ENCODE peak calls at places on chromosomes 1 and 21, in ten cellular contexts. P is epithelial cell of esophagus; J is HFFc6; Y is SK-N-SH; U is AG09319; G is CD8-positive, alpha-beta T cell; I is MM.1S; F is AG04450; E is pancreas; M is heart left ventricle. R is an unnamed sample.

GRCh38 chr1:167752219-167752985 is 30.6 kb downstream of the MPZL1 start:
- DNase-seq in E (no peak), P (peak; percentile 47), F (no peak), M (no peak), Y (no peak), U (no peak), J (peak; percentile 17), G (no peak), I (no peak), R (no peak)

GRCh38 chr1:3055051-3055450 is 14.0 kb upstream of the PRDM16 start:
- DNase-seq in E (peak; percentile 23), J (no peak), G (no peak), F (no peak), I (no peak), Y (no peak), U (no peak), P (no peak), M (no peak), R (no peak)

GRCh38 chr21:41965045-41965444 is 11.2 kb upstream of the C2CD2 start:
- DNase-seq in Y (no peak), U (no peak), P (no peak), E (no peak), I (no peak), J (no peak), G (no peak), F (no peak), M (no peak), R (no peak)

GRCh38 chr1:13587256-13588030 is 3.8 kb downstream of the PDPN start:
- DNase-seq in J (no peak), P (peak; percentile 87), Y (no peak), G (no peak), U (no peak), I (no peak), M (no peak), F (no peak), E (no peak), R (no peak)

GRCh38 chr1:96365076-96365475 is 356.5 kb upstream of the PTBP2 start:
- DNase-seq in G (no peak), U (no peak), F (no peak), I (no peak), P (no peak), Y (no peak), J (no peak), M (no peak), E (no peak), R (no peak)

GRCh38 chr1:223665592-223666312 is at the start of gene CAPN8:
- DNase-seq in F (no peak), U (no peak), J (peak; percentile 2), G (no peak), I (no peak), E (no peak), M (no peak), Y (no peak), P (peak; percentile 74), R (no peak)

GRCh38 chr1:196407358-196408041 is 200.7 kb downstream of the KCNT2 start:
- DNase-seq in M (no peak), E (no peak), J (peak; percentile 17), P (no peak), G (no peak), F (no peak), I (no peak), U (no peak), Y (no peak), R (no peak)

GRCh38 chr1:180603223-180603849 is 28.5 kb upstream of the XPR1 start:
- DNase-seq in E (no peak), G (no peak), I (no peak), F (no peak), P (no peak), U (no peak), J (no peak), M (peak; percentile 73), Y (no peak), R (no peak)

GRCh38 chr1:52603680-52604501 is 1.7 kb downstream of the GPX7 start:
- DNase-seq in E (no peak), M (no peak), F (no peak), G (no peak), P (peak; percentile 76), I (no peak), J (peak; percentile 55), Y (no peak), U (no peak), R (no peak)

DNA sequence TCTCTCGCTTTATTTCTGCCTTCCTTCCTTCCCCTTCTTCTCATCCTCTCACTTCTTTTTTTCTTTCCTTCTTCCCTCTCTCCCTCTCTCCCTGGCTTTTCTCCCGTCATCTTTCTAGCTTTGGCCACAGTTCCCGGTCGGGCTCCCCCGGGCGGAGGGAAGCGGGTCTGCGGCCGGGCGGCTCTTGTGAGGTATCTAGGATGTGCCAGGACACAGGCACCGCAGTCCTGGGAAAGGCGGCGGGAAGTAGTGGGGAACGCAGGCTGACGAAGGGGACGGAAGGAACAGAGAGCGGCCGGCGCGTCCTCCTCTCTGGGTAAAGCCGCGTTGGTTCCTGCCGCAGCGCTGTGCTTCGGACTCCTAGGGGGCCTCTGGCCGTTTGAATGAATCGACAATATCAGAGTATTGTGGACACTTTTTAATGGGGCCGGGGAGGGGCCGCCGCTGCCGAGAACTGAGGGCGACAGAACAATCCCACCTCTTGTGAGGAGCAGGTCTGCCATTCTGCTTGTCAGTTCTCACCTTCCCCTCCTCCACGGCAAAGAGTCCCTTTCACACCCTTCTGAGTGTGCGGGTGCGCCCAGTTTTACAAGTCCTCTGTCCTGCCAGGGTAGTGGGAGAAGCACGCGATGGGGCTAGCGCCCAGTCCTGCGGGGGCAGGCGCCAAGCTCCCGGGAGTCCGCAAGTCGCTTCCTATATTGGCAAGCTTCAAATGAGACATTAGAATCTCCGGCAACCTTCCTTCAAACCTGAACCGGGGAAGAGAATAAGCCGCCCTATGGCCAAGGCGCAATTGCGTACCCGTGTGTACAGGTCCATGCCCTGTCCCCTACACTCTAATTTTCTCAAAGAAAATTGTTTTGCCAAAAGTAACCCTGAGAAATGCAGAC is 1.1 kb upstream of the LHX9 start:
- DNase-seq in U (no peak), M (peak; percentile 69), E (peak; percentile 83), J (peak; percentile 85), I (peak; percentile 27), G (no peak), Y (peak; percentile 90), F (no peak), P (peak; percentile 61), R (peak; percentile 36)
- TF ChIP-seq CTCF in U (peak; percentile 58), M (peak; percentile 47), E (peak; percentile 32), J (peak; percentile 78), I (peak; percentile 61), G (no peak), Y (peak; percentile 81), F (peak; percentile 76), P (peak; percentile 54), R (peak; percentile 26)

GRCh38 chr1:61436491-61437120 is 288.3 kb downstream of the TM2D1 start:
- DNase-seq in Y (no peak), U (no peak), P (no peak), G (no peak), I (no peak), M (no peak), E (no peak), F (no peak), J (no peak), R (no peak)

GRCh38 chr1:61435226-61435625 is 289.7 kb downstream of the TM2D1 start:
- DNase-seq in G (no peak), Y (no peak), E (no peak), P (no peak), M (no peak), J (no peak), F (no peak), U (no peak), I (no peak), R (no peak)

GRCh38 chr1:61433646-61434045 is 291.3 kb downstream of the TM2D1 start:
- DNase-seq in U (no peak), P (no peak), Y (no peak), F (no peak), E (no peak), G (no peak), M (no peak), J (no peak), I (no peak), R (no peak)

GRCh38 chr1:61434276-61434675 is 290.7 kb downstream of the TM2D1 start:
- DNase-seq in Y (no peak), P (peak; percentile 96), I (no peak), J (no peak), M (no peak), E (no peak), G (no peak), F (no peak), U (no peak), R (no peak)

GRCh38 chr1:61436016-61436415 is 288.9 kb downstream of the TM2D1 start:
- DNase-seq in E (no peak), Y (no peak), M (no peak), J (no peak), I (peak; percentile 53), F (no peak), G (no peak), U (no peak), P (no peak), R (no peak)
- TF ChIP-seq CTCF in E (no peak), Y (no peak), M (peak; percentile 29), J (peak; percentile 29), I (peak; percentile 53), F (peak; percentile 21), G (no peak), U (no peak), P (no peak), R (no peak)

GRCh38 chr1:176119549-176119948 is 87.5 kb downstream of the COP1 start:
- DNase-seq in E (no peak), I (no peak), U (no peak), P (peak; percentile 40), J (peak; percentile 13), M (no peak), G (no peak), Y (no peak), F (no peak), R (no peak)
- TF ChIP-seq CTCF in E (no peak), I (peak; percentile 26), U (peak; percentile 18), P (peak; percentile 26), J (peak; percentile 53), M (no peak), G (no peak), Y (peak; percentile 33), F (peak; percentile 23), R (peak; percentile 34)

DNA sequence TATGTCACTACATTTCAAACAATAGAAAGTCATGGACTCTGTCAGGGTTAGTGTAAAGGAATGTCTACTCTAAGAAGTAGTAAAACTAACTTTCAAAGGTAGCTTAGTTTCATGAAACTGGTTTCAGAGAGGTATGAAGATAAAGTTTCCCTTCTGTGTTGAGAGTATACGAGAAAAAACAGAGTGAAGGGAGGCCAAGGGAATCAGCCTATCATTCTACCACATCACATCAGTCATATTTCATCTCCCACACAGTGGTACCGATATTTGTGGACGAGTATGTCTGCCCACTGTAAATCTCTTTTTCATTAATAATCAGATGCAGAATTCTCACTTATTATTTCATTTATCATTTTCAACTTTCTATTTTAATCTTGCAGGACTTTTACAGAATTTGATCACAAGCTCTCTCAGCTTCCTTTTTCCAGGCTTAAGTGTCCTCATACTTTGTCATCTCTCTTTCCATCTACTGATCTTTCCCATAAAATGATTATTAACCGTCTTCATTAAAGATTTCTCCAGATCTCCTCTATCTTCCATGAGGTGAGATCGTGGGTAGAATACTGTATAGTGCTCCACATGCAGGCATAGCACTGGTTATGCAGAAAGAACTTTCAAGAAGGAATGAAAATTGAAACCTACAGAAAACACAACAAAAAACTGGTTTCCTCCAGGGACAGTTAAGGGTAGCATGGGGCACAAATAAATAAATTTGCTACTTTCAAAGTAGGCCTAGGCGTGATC is 11.5 kb upstream of the IFI16 start:
- DNase-seq in I (peak; percentile 45), P (no peak), U (no peak), M (no peak), E (no peak), J (no peak), F (no peak), G (no peak), Y (no peak), R (no peak)
- TF ChIP-seq CTCF in I (no peak), P (no peak), U (no peak), M (no peak), E (no peak), J (no peak), F (no peak), G (no peak), Y (no peak), R (no peak)